ENCODE peak calls at places on chromosome 4, in seven cellular contexts. F is H9; J is heart left ventricle; W is thyroid gland; L is PC-9; N is CD4-positive, CD25-positive, alpha-beta regulatory T cell; H is suprapubic skin. I is an unnamed sample.

GRCh38 chr4:153159728-153160221 is 44.5 kb upstream of the TRIM2 start:
- DNase-seq in F (no peak), J (no peak), W (no peak), L (no peak), N (no peak), H (no peak), I (no peak)

GRCh38 chr4:53476232-53477037 is 99.0 kb downstream of the FIP1L1 start:
- DNase-seq in F (no peak), J (peak; percentile 17), W (no peak), L (no peak), N (no peak), H (no peak), I (no peak)

GRCh38 chr4:33494150-33494549 is 2750.2 kb downstream of the ARAP2 start:
- DNase-seq in F (no peak), J (no peak), W (no peak), L (no peak), N (no peak), H (no peak), I (no peak)

GRCh38 chr4:13524504-13525243 is 19.6 kb downstream of the NKX3-2 start:
- DNase-seq in F (no peak), J (no peak), W (no peak), L (no peak), N (no peak), H (no peak), I (no peak)

GRCh38 chr4:121308328-121308663 is 72.5 kb downstream of the QRFPR start:
- DNase-seq in F (no peak), J (no peak), W (no peak), L (no peak), N (peak; percentile 2), H (no peak), I (no peak)

GRCh38 chr4:71524746-71525145 is 185.9 kb downstream of the SLC4A4 start:
- DNase-seq in F (no peak), J (no peak), W (no peak), L (no peak), N (no peak), H (no peak), I (no peak)

GRCh38 chr4:183553601-183554345 is 48.9 kb downstream of the ING2 start:
- DNase-seq in F (no peak), J (no peak), W (no peak), L (no peak), N (no peak), H (no peak), I (no peak)

GRCh38 chr4:127623755-127624087 is 9.0 kb upstream of the INTU start:
- DNase-seq in F (no peak), J (no peak), W (peak; percentile 64), L (peak; percentile 8), N (no peak), H (no peak), I (no peak)

GRCh38 chr4:143403551-143403816 is 66.8 kb downstream of the GAB1 start:
- DNase-seq in F (no peak), J (no peak), W (no peak), L (no peak), N (no peak), H (no peak), I (no peak)

GRCh38 chr4:125045311-125045710 is 269.4 kb upstream of the FAT4 start:
- DNase-seq in F (no peak), J (no peak), W (no peak), L (no peak), N (no peak), H (no peak), I (no peak)

GRCh38 chr4:13470379-13470778 is 13.8 kb downstream of the RAB28 start:
- DNase-seq in F (no peak), J (no peak), W (peak; percentile 13), L (no peak), N (no peak), H (no peak), I (no peak)

GRCh38 chr4:147543039-147543438 is 62.1 kb downstream of the EDNRA start:
- DNase-seq in F (no peak), J (no peak), W (no peak), L (no peak), N (no peak), H (no peak), I (no peak)

GRCh38 chr4:170214101-170214500 is 124.3 kb upstream of the AADAT start:
- DNase-seq in F (no peak), J (no peak), W (no peak), L (no peak), N (no peak), H (no peak), I (no peak)
- H3K9me3 ChIP-seq in F (peaks cover 10% of the 10 kb centered on the region), J (peaks cover 56% of the 10 kb centered on the region), W (no peaks in the 10 kb centered on the region), L (no peaks in the 10 kb centered on the region), N (peaks cover 15% of the 10 kb centered on the region), H (peaks cover 22% of the 10 kb centered on the region), I (peaks cover 2% of the 10 kb centered on the region)

DNA sequence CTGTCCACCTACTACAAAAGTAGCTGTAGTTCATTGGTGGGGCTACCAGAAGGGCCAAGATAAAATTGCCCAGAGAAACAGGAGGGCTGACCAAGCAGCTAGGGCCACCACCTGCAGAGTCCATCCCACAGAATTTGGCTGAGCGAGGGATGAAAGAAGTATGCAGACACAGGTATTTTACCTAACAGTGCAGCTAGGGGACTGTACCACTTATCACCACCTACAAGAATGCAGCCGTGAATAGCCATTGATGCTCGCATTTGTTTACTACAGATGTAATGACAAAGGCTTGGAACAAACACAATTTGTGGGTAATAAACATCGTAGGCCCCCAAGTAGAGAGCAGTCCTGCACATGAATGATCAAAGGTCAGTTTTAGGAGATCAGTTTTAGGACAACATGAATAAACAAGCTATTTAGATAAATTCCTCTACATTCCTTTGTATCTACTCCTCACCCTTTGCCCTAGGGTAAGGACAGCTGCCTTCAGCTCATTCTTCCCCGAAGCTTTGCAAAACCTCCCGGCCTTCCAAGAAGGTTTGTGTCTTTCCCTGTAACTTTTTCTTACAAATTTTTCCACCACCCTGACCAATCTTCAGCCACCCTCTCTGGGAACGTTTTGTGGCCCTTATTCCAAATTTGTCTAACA is 49.5 kb downstream of the ZNF718 start:
- DNase-seq in F (no peak), J (no peak), W (no peak), L (no peak), N (no peak), H (no peak), I (no peak)
- H3K9me3 ChIP-seq in F (peaks cover 28% of the 10 kb centered on the region), J (peaks cover 99% of the 10 kb centered on the region), W (no peaks in the 10 kb centered on the region), L (no peaks in the 10 kb centered on the region), N (peaks cover 85% of the 10 kb centered on the region), H (peaks cover 59% of the 10 kb centered on the region), I (peaks cover 43% of the 10 kb centered on the region)

DNA sequence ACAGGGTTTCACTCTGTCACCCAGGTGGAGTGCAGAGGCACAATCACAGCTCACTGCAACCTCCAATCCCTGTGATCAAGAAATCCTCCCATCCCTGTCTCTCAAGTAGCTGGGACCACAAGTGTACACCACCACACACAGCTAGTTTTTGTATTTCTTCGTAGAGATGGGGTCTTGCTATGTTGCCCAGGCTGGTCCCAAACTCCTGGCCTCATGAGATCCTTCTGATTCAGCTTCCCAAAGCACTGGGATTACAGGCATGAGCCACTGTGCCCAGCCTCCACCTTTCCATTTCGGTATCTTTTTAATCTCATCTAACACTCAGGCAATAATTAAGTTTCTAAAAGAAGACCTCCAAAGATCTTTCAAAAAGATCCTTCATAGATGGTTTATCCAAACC is 22.9 kb downstream of the ADGRA3 start:
- DNase-seq in F (no peak), J (no peak), W (no peak), L (no peak), N (no peak), H (no peak), I (no peak)
- H3K9me3 ChIP-seq in F (no peaks in the 10 kb centered on the region), J (no peaks in the 10 kb centered on the region), W (no peaks in the 10 kb centered on the region), L (no peaks in the 10 kb centered on the region), N (no peaks in the 10 kb centered on the region), H (no peaks in the 10 kb centered on the region), I (no peaks in the 10 kb centered on the region)

GRCh38 chr4:170214731-170215130 is 125.0 kb upstream of the AADAT start:
- DNase-seq in F (no peak), J (no peak), W (no peak), L (no peak), N (no peak), H (no peak), I (no peak)
- H3K9me3 ChIP-seq in F (peaks cover 10% of the 10 kb centered on the region), J (peaks cover 61% of the 10 kb centered on the region), W (no peaks in the 10 kb centered on the region), L (no peaks in the 10 kb centered on the region), N (peaks cover 15% of the 10 kb centered on the region), H (peaks cover 22% of the 10 kb centered on the region), I (peaks cover 2% of the 10 kb centered on the region)

GRCh38 chr4:7179158-7179557 is 13.2 kb upstream of the SORCS2 start:
- DNase-seq in F (no peak), J (no peak), W (no peak), L (no peak), N (no peak), H (no peak), I (no peak)
- H3K9me3 ChIP-seq in F (no peaks in the 10 kb centered on the region), J (peaks cover 16% of the 10 kb centered on the region), W (no peaks in the 10 kb centered on the region), L (no peaks in the 10 kb centered on the region), N (peaks cover 16% of the 10 kb centered on the region), H (peaks cover 5% of the 10 kb centered on the region), I (peaks cover 2% of the 10 kb centered on the region)

DNA sequence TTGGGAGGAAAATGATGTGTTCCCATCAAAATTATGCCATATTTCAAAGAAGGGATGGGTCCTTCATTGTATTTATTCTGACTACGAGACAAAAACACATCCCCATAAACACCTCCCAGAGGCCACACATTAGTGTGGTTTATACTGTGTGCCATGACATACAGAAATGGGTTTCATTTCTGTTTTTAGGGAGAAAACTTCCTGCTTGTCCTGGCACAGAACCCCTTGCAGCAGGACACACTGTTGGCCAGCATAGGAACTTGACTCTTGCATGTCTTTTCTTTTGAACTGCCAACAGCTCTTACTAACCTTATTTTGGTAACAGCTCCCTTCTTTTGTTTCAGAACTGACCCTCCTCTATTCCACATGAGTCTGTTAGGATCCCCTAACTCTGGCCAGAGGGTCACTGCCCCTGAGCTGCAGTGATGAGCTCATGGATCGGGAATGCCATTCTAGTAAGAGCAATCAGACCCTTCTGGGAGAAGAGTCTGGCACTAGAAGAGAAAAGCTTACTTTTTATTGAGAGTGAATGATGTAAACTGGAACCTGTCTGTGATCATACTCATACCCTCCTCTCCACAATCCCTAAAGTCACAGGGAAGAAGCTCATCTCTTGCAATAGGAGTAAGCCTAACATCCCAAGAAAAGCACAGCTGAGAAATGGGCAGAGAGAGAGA is 86.4 kb downstream of the SMIM20 start:
- DNase-seq in F (no peak), J (no peak), W (no peak), L (no peak), N (no peak), H (no peak), I (no peak)
- H3K9me3 ChIP-seq in F (no peaks in the 10 kb centered on the region), J (no peaks in the 10 kb centered on the region), W (no peaks in the 10 kb centered on the region), L (no peaks in the 10 kb centered on the region), N (no peaks in the 10 kb centered on the region), H (no peaks in the 10 kb centered on the region), I (peaks cover 3% of the 10 kb centered on the region)

GRCh38 chr4:43471950-43472349 is 579.4 kb downstream of the GRXCR1 start:
- DNase-seq in F (no peak), J (no peak), W (no peak), L (no peak), N (no peak), H (no peak), I (no peak)
- H3K9me3 ChIP-seq in F (peaks cover 20% of the 10 kb centered on the region), J (peaks cover 39% of the 10 kb centered on the region), W (no peaks in the 10 kb centered on the region), L (peaks cover 8% of the 10 kb centered on the region), N (peaks cover 9% of the 10 kb centered on the region), H (peaks cover 26% of the 10 kb centered on the region), I (peaks cover 2% of the 10 kb centered on the region)